ENCODE peak calls at places on chromosomes 16 and 17, in seven cellular contexts. T is activated CD4-positive, alpha-beta T cell treated with anti-CD3 and anti-CD28 coated beads for 4 hours; V is T-helper 2 cell; B is B cell; X is activated CD4-positive, alpha-beta memory T cell treated with anti-CD3 and anti-CD28 coated beads for 36 hours; A is HCT116; W is germinal center. J is an unnamed sample.

GRCh38 chr17:35448214-35448898 is at the start of gene SLFN13:
- DNase-seq in B (peak; percentile 89), V (peak; percentile 92), W (peak; percentile 69), X (peak; percentile 97), T (peak; percentile 76), A (no peak), J (peak; percentile 73)

GRCh38 chr17:17109231-17109630 is 67.0 kb downstream of the MPRIP start:
- DNase-seq in V (peak; percentile 21), B (no peak), W (no peak), T (no peak), X (peak; percentile 27), A (no peak), J (no peak)

GRCh38 chr17:33463887-33464286 is 170.8 kb upstream of the ASIC2 start:
- DNase-seq in V (no peak), W (no peak), X (no peak), A (no peak), T (no peak), B (no peak), J (no peak)

GRCh38 chr17:45147102-45147580 is 1.1 kb upstream of the HEXIM1 start:
- DNase-seq in A (no peak), B (peak; percentile 86), W (peak; percentile 60), X (no peak), V (peak; percentile 88), T (no peak), J (peak; percentile 60)

GRCh38 chr16:46673320-46674013 is 15.5 kb downstream of the VPS35 start:
- DNase-seq in V (peak; percentile 73), B (peak; percentile 77), A (peak; percentile 51), X (peak; percentile 61), W (peak; percentile 76), T (peak; percentile 23), J (peak; percentile 33)

GRCh38 chr17:39002991-39003715 is 36.0 kb upstream of the FBXO47 start:
- DNase-seq in T (peak; percentile 46), A (no peak), B (no peak), W (no peak), V (peak; percentile 66), X (peak; percentile 70), J (no peak)

GRCh38 chr17:43940630-43941029 is 1.6 kb downstream of the PPY start:
- DNase-seq in B (no peak), W (no peak), T (no peak), A (peak; percentile 24), X (peak; percentile 30), V (no peak), J (no peak)

GRCh38 chr16:15672514-15673167 is 22.6 kb downstream of the NDE1 start:
- DNase-seq in B (peak; percentile 71), A (no peak), V (peak; percentile 90), T (peak; percentile 53), W (peak; percentile 30), X (peak; percentile 87), J (peak; percentile 82)

GRCh38 chr16:28188085-28188916 is 23.5 kb downstream of the XPO6 start:
- DNase-seq in B (peak; percentile 66), X (no peak), A (no peak), W (peak; percentile 51), V (peak; percentile 71), T (no peak), J (no peak)

J was measured in CD4-positive, CD25-positive, alpha-beta regulatory T cell.